ENCODE peak calls at places on chromosomes 6 and 20, in ten cellular contexts. O is MG63; B is heart left ventricle; R is CD4-positive, alpha-beta memory T cell; E is right atrium auricular region; N is aorta; Q is uterus; Y is thyroid gland; P is A549; A is fibroblast of lung. J is an unnamed sample. For H3K9me3, the result is how much of the 10 kb centered on the place peaks cover.

GRCh38 chr20:42963796-42964195 is 225.9 kb downstream of the PTPRT start:
- DNase-seq in O (peak), B (no peak), R (no peak), E (no peak), N (no peak), Q (no peak), Y (no peak), P (no peak), A (no peak), J (no peak)

GRCh38 chr20:8867346-8867745 is 201.5 kb upstream of the PLCB4 start:
- DNase-seq in O (no peak), B (no peak), R (no peak), E (no peak), N (no peak), Q (no peak), Y (no peak), P (no peak), A (no peak), J (no peak)

GRCh38 chr20:62776692-62777527 is 19.4 kb upstream of the MRGBP start:
- DNase-seq in O (peak), B (no peak), R (peak), E (no peak), N (no peak), Q (no peak), Y (no peak), P (peak), A (no peak), J (no peak)

GRCh38 chr6:31067881-31068737 is 44.3 kb downstream of the C6orf15 start:
- DNase-seq in O (no peak), B (no peak), R (no peak), E (no peak), N (no peak), Q (no peak), Y (no peak), P (no peak), A (no peak), J (no peak)

GRCh38 chr6:88867841-88868558 is 95.4 kb downstream of the RNGTT start:
- DNase-seq in O (peak), B (no peak), R (no peak), E (no peak), N (no peak), Q (no peak), Y (no peak), P (peak), A (peak), J (no peak)

GRCh38 chr6:104623052-104623690 is 236.5 kb downstream of the HACE1 start:
- DNase-seq in O (peak), B (no peak), R (no peak), E (no peak), N (no peak), Q (no peak), Y (no peak), P (peak), A (no peak), J (no peak)

GRCh38 chr6:20404641-20405032 is 3.0 kb downstream of the E2F3 start:
- DNase-seq in O (peak), B (no peak), R (peak), E (peak), N (no peak), Q (peak), Y (peak), P (peak), A (peak), J (peak)

GRCh38 chr20:9172908-9173307 is 104.0 kb downstream of the PLCB4 start:
- DNase-seq in O (no peak), B (no peak), R (no peak), E (no peak), N (no peak), Q (no peak), Y (no peak), P (peak), A (peak), J (no peak)

GRCh38 chr6:39426057-39426592 is 103.6 kb upstream of the KCNK16 start:
- DNase-seq in O (peak), B (no peak), R (no peak), E (no peak), N (no peak), Q (no peak), Y (no peak), P (peak), A (peak), J (no peak)

GRCh38 chr6:89051725-89052124 is 28.8 kb upstream of the PNRC1 start:
- DNase-seq in O (no peak), B (no peak), R (no peak), E (peak), N (no peak), Q (no peak), Y (no peak), P (no peak), A (no peak), J (no peak)

DNA sequence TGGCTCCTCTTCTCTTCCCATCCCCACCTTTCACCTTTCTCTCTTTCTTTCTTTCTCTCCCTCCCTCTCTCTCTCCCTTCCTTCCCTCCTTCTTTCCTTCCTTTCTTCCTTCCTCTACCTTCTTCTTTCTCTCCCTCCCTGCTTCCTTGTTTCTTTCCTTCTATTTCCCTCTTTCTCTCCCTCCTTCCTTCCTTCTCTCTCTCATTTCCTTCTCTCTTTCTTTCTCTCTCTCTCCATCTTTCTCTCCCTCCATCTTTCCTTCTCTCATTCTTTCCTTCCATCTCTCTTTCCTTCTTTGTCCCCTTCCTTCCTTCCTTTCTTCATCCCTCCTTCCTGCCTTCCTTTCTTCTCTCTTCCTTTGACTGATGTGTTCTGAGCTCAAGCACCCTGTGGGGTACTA is 1467.0 kb upstream of the DEFB115 start:
- DNase-seq in O (no peak), B (no peak), R (no peak), E (no peak), N (no peak), Q (no peak), Y (no peak), P (no peak), A (no peak), J (no peak)
- H3K9me3 ChIP-seq in O (under half), B (under half), R (under half), E (under half), N (under half), Q (under half), Y (under half), P (under half), A (under half), J (under half)

GRCh38 chr6:79824231-79824630 is 123.1 kb downstream of the ELOVL4 start:
- DNase-seq in O (no peak), B (no peak), R (no peak), E (no peak), N (no peak), Q (no peak), Y (no peak), P (no peak), A (no peak), J (no peak)
- H3K9me3 ChIP-seq in O (under half), B (under half), R (under half), E (under half), N (under half), Q (under half), Y (under half), P (under half), A (under half), J (under half)

DNA sequence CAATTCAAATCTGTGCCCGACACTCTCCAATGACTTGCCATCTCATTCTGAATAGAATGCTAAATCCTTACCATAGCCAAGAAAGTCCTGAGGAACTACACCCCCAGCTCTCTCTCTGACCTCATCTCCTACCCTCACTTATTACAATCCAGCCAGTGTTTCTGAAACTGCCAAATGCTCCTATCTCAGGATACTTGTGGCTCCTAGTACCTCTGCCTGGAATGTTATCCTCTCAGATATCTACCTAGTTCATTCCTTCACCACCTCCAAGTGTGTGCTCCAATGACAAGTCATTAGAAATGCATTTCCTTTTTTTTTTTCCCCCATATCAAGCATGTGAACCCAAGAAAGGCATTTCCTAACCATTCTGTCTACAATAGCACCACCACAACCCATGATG is 24.4 kb downstream of the ZNF184 start:
- DNase-seq in O (no peak), B (no peak), R (no peak), E (no peak), N (no peak), Q (no peak), Y (no peak), P (no peak), A (no peak), J (no peak)
- H3K9me3 ChIP-seq in O (half or more), B (half or more), R (half or more), E (under half), N (under half), Q (under half), Y (under half), P (half or more), A (under half), J (under half)

GRCh38 chr6:124677874-124678273 is 284.4 kb upstream of the RNF217 start:
- DNase-seq in O (no peak), B (no peak), R (no peak), E (no peak), N (no peak), Q (no peak), Y (no peak), P (no peak), A (no peak), J (no peak)
- H3K9me3 ChIP-seq in O (under half), B (half or more), R (under half), E (under half), N (under half), Q (under half), Y (under half), P (under half), A (under half), J (under half)

GRCh38 chr6:165562421-165563090 is 100.5 kb downstream of the PDE10A start:
- DNase-seq in O (no peak), B (no peak), R (no peak), E (no peak), N (no peak), Q (no peak), Y (no peak), P (no peak), A (no peak), J (no peak)
- H3K9me3 ChIP-seq in O (under half), B (under half), R (under half), E (under half), N (under half), Q (under half), Y (under half), P (under half), A (under half), J (under half)

J was measured in T-helper 17 cell.